ENCODE peak calls at places on chromosomes 16 and 17, in five cellular contexts. O is neuronal stem cell, E is H9, K is H1, G is mesenchymal stem cell. H is an unnamed sample.

GRCh38 chr17:73705594-73705993 is 61.3 kb upstream of the SDK2 start:
- DNase-seq in O (no peak), E (no peak), K (no peak), G (peak; percentile 58), H (no peak)

GRCh38 chr16:72987480-72987901 is 60.4 kb downstream of the ZFHX3 start:
- DNase-seq in O (no peak), E (no peak), K (no peak), G (no peak), H (peak; percentile 98)

GRCh38 chr17:4808378-4808767 is 1.4 kb downstream of the PLD2 start:
- DNase-seq in O (no peak), E (no peak), K (no peak), G (no peak), H (no peak)

GRCh38 chr17:69954241-69954933 is 120.6 kb upstream of the KCNJ16 start:
- DNase-seq in O (no peak), E (no peak), K (no peak), G (no peak), H (no peak)

GRCh38 chr16:67164599-67165061 is at the start of gene HSF4:
- DNase-seq in O (no peak), E (no peak), K (peak; percentile 64), G (no peak), H (peak; percentile 90)

GRCh38 chr16:4976611-4977145 is 18.5 kb downstream of the SEC14L5 start:
- DNase-seq in O (no peak), E (no peak), K (no peak), G (no peak), H (no peak)

GRCh38 chr17:80151333-80151732 is 4.4 kb upstream of the EIF4A3 start:
- DNase-seq in O (no peak), E (no peak), K (no peak), G (peak; percentile 87), H (peak; percentile 91)

GRCh38 chr16:75256871-75257343 is 5.5 kb upstream of the BCAR1 start:
- DNase-seq in O (no peak), E (peak; percentile 69), K (no peak), G (peak; percentile 85), H (no peak)

GRCh38 chr17:38361700-38362465 is 10.2 kb downstream of the SOCS7 start:
- DNase-seq in O (no peak), E (no peak), K (no peak), G (no peak), H (no peak)

GRCh38 chr17:19867654-19868395 is at the start of gene ULK2:
- DNase-seq in O (peak; percentile 65), E (peak; percentile 78), K (peak; percentile 80), G (peak; percentile 72), H (peak; percentile 81)

GRCh38 chr16:49810769-49811315 is 45.1 kb downstream of the ZNF423 start:
- DNase-seq in O (no peak), E (no peak), K (no peak), G (no peak), H (no peak)

GRCh38 chr17:1000597-1001490 is 3.9 kb downstream of the TIMM22 start:
- DNase-seq in O (no peak), E (no peak), K (no peak), G (peak; percentile 88), H (no peak)

GRCh38 chr16:15769239-15769638 is 87.6 kb downstream of the MYH11 start:
- DNase-seq in O (no peak), E (no peak), K (no peak), G (no peak), H (no peak)

DNA sequence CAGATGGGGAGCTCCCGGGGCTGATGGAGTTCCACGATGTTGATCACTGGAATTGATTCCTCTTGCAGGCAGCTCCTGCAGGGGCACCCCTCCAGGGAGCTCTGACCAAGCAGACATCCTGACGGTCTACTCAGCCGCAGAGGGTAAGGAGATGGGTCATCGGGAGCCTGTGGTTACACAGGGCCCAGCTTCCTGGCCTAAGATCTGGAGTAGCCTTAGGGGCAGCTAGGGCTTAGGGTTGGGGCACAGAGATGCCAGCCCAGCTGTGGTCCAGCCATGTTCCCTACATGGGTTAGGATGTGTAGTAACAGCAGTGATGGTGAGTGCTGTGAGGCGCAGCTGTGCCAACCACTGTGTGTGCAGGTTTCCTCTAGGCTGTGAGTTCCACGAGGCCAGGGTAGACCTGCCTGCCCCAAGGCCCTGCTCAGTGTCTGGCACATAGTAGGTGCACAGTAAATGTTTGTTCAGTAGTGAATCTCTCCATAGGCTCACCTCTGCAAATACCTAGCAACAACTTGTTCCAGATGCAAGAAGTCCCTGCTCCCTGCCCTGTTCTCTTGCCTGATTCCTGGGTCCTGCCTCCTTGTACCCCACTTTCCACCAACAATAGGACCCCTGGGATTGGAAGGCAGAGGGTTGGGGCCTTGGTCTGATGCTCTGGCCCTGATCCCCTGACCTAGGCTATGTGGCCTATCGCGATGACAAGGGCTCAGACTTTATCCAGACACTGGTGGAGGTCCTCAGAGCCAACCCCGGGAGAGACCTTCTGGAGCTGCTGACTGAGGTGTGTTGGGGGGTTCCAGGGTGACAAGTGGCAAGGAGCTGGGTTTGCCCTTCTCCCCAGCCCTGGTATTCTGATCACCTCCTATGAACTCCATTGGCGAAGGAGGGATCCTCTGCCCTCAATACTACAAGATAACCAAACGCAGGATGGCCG is 13.7 kb downstream of the ZNF213 start:
- DNase-seq in O (no peak), E (no peak), K (no peak), G (no peak), H (no peak)
- H2BK12ac ChIP-seq in O (no peak overlapping the region), E (no peak overlapping the region), K (peak overlapping the region; percentile 2), G (no peak overlapping the region), H (no peak overlapping the region)

GRCh38 chr17:15944720-15945492 is at the start of gene ADORA2B:
- DNase-seq in O (peak; percentile 72), E (peak; percentile 88), K (peak; percentile 86), G (peak; percentile 83), H (peak; percentile 83)

GRCh38 chr17:15942207-15942833 is 2.6 kb upstream of the ADORA2B start:
- DNase-seq in O (no peak), E (no peak), K (no peak), G (no peak), H (no peak)

GRCh38 chr17:15941781-15942180 is 3.1 kb upstream of the ADORA2B start:
- DNase-seq in O (no peak), E (no peak), K (no peak), G (no peak), H (peak; percentile 57)

GRCh38 chr17:15945493-15946209 is 721 bp downstream of the ADORA2B start:
- DNase-seq in O (no peak), E (no peak), K (peak; percentile 56), G (peak; percentile 62), H (no peak)

GRCh38 chr17:15943971-15944719 is 785 bp upstream of the ADORA2B start:
- DNase-seq in O (no peak), E (no peak), K (peak; percentile 74), G (peak; percentile 23), H (no peak)
- H2AFZ ChIP-seq in O (peak overlapping the region; percentile 96), E (no peak overlapping the region), K (no peak overlapping the region), G (peak overlapping the region; percentile 48), H (peak overlapping the region; percentile 32)

GRCh38 chr17:58337126-58337599 is 8.6 kb upstream of the TSPOAP1 start:
- DNase-seq in O (no peak), E (peak; percentile 48), K (no peak), G (no peak), H (no peak)
- H3K23ac ChIP-seq in O (no peak overlapping the region), E (peak overlapping the region; percentile 43), K (no peak overlapping the region), G (no peak overlapping the region), H (no peak overlapping the region)

GRCh38 chr16:24879684-24880083 is 33.9 kb downstream of the SLC5A11 start:
- DNase-seq in O (no peak), E (no peak), K (no peak), G (no peak), H (no peak)
- H2BK12ac ChIP-seq in O (no peak overlapping the region), E (no peak overlapping the region), K (no peak overlapping the region), G (no peak overlapping the region), H (no peak overlapping the region)